ENCODE peak calls at places on chromosomes 16 and 17, in five cellular contexts. One of them, this sample, is unnamed.
A peak's percentile ranks its signal among the peaks of the same experiment; 100 is the strongest.

GRCh38 chr16:66459878-66460277 is 32.8 kb downstream of the BEAN1 start:
- DNase-seq in GM13976: no peak
- DNase-seq in thoracic aorta: no peak
- DNase-seq in ELF-1: peak; percentile 49
- DNase-seq in CD4-positive, alpha-beta memory T cell: no peak
- DNase-seq in this sample: no peak

GRCh38 chr16:72811188-72811720 is 236.7 kb downstream of the ZFHX3 start:
- DNase-seq in GM13976: no peak
- DNase-seq in thoracic aorta: no peak
- DNase-seq in ELF-1: no peak
- DNase-seq in CD4-positive, alpha-beta memory T cell: no peak
- DNase-seq in this sample: no peak

GRCh38 chr17:82879241-82879640 is 39.4 kb upstream of the ZNF750 start:
- DNase-seq in GM13976: no peak
- DNase-seq in thoracic aorta: no peak
- DNase-seq in ELF-1: no peak
- DNase-seq in CD4-positive, alpha-beta memory T cell: no peak
- DNase-seq in this sample: no peak

GRCh38 chr16:86498661-86499493 is 11.4 kb upstream of the FOXF1 start:
- DNase-seq in GM13976: no peak
- DNase-seq in thoracic aorta: no peak
- DNase-seq in ELF-1: no peak
- DNase-seq in CD4-positive, alpha-beta memory T cell: no peak
- DNase-seq in this sample: no peak

GRCh38 chr17:57357392-57357784 is 101.1 kb downstream of the MSI2 start:
- DNase-seq in GM13976: no peak
- DNase-seq in thoracic aorta: no peak
- DNase-seq in ELF-1: no peak
- DNase-seq in CD4-positive, alpha-beta memory T cell: no peak
- DNase-seq in this sample: peak; percentile 39

GRCh38 chr17:7258731-7259554 is 3.3 kb downstream of the CLDN7 start:
- DNase-seq in GM13976: no peak
- DNase-seq in thoracic aorta: no peak
- DNase-seq in ELF-1: no peak
- DNase-seq in CD4-positive, alpha-beta memory T cell: no peak
- DNase-seq in this sample: no peak

GRCh38 chr16:12661656-12662172 is 142.0 kb downstream of the CPPED1 start:
- DNase-seq in GM13976: no peak
- DNase-seq in thoracic aorta: no peak
- DNase-seq in ELF-1: peak; percentile 88
- DNase-seq in CD4-positive, alpha-beta memory T cell: no peak
- DNase-seq in this sample: no peak

GRCh38 chr16:57092786-57093301 is 461 bp downstream of the CPNE2 start:
- DNase-seq in GM13976: peak; percentile 84
- DNase-seq in thoracic aorta: no peak
- DNase-seq in ELF-1: no peak
- DNase-seq in CD4-positive, alpha-beta memory T cell: peak; percentile 48
- DNase-seq in this sample: peak; percentile 32

GRCh38 chr17:27529230-27529796 is 73.1 kb downstream of the KSR1 start:
- DNase-seq in GM13976: no peak
- DNase-seq in thoracic aorta: no peak
- DNase-seq in ELF-1: no peak
- DNase-seq in CD4-positive, alpha-beta memory T cell: no peak
- DNase-seq in this sample: no peak

GRCh38 chr16:26614102-26614864 is 452.4 kb upstream of the C16orf82 start:
- DNase-seq in GM13976: no peak
- DNase-seq in thoracic aorta: no peak
- DNase-seq in ELF-1: no peak
- DNase-seq in CD4-positive, alpha-beta memory T cell: no peak
- DNase-seq in this sample: no peak

GRCh38 chr16:85750827-85751641 is at the start of gene C16orf74:
- DNase-seq in GM13976: peak; percentile 83
- DNase-seq in thoracic aorta: no peak
- DNase-seq in ELF-1: no peak
- DNase-seq in CD4-positive, alpha-beta memory T cell: no peak
- DNase-seq in this sample: no peak

GRCh38 chr17:79919164-79919585 is 79.9 kb upstream of the CBX4 start:
- DNase-seq in GM13976: no peak
- DNase-seq in thoracic aorta: peak; percentile 57
- DNase-seq in ELF-1: no peak
- DNase-seq in CD4-positive, alpha-beta memory T cell: no peak
- DNase-seq in this sample: no peak

GRCh38 chr16:80285089-80285488 is 255.7 kb upstream of the DYNLRB2 start:
- DNase-seq in GM13976: no peak
- DNase-seq in thoracic aorta: no peak
- DNase-seq in ELF-1: no peak
- DNase-seq in CD4-positive, alpha-beta memory T cell: no peak
- DNase-seq in this sample: no peak

GRCh38 chr16:82639666-82640336 is 13.0 kb downstream of the CDH13 start:
- DNase-seq in GM13976: peak; percentile 64
- DNase-seq in thoracic aorta: no peak
- DNase-seq in ELF-1: peak; percentile 67
- DNase-seq in CD4-positive, alpha-beta memory T cell: no peak
- DNase-seq in this sample: no peak

GRCh38 chr17:78401246-78401645 is 22.8 kb downstream of the PGS1 start:
- DNase-seq in GM13976: no peak
- DNase-seq in thoracic aorta: no peak
- DNase-seq in ELF-1: peak; percentile 40
- DNase-seq in CD4-positive, alpha-beta memory T cell: no peak
- DNase-seq in this sample: no peak

GRCh38 chr16:61823326-61823725 is 212.9 kb downstream of the CDH8 start:
- DNase-seq in GM13976: no peak
- DNase-seq in thoracic aorta: no peak
- DNase-seq in ELF-1: no peak
- DNase-seq in CD4-positive, alpha-beta memory T cell: no peak
- DNase-seq in this sample: no peak

GRCh38 chr16:87443031-87443430 is 49.8 kb downstream of the ZCCHC14 start:
- DNase-seq in GM13976: no peak
- DNase-seq in thoracic aorta: no peak
- DNase-seq in ELF-1: no peak
- DNase-seq in CD4-positive, alpha-beta memory T cell: no peak
- DNase-seq in this sample: no peak

GRCh38 chr17:80819422-80820164 is 172.0 kb upstream of the CHMP6 start:
- DNase-seq in GM13976: no peak
- DNase-seq in thoracic aorta: no peak
- DNase-seq in ELF-1: no peak
- DNase-seq in CD4-positive, alpha-beta memory T cell: no peak
- DNase-seq in this sample: no peak

GRCh38 chr16:10923650-10924214 is 18.5 kb downstream of the DEXI start:
- DNase-seq in GM13976: no peak
- DNase-seq in thoracic aorta: peak; percentile 31
- DNase-seq in ELF-1: no peak
- DNase-seq in CD4-positive, alpha-beta memory T cell: no peak
- DNase-seq in this sample: peak; percentile 68

GRCh38 chr17:27466376-27466747 is 10.1 kb downstream of the KSR1 start:
- DNase-seq in GM13976: no peak
- DNase-seq in thoracic aorta: no peak
- DNase-seq in ELF-1: no peak
- DNase-seq in CD4-positive, alpha-beta memory T cell: no peak
- DNase-seq in this sample: no peak

GRCh38 chr17:80449930-80450576 is 26.4 kb downstream of the NPTX1 start:
- DNase-seq in GM13976: no peak
- DNase-seq in thoracic aorta: no peak
- DNase-seq in ELF-1: no peak
- DNase-seq in CD4-positive, alpha-beta memory T cell: no peak
- DNase-seq in this sample: no peak

GRCh38 chr17:42547698-42548069 is 5.0 kb upstream of the HSD17B1 start:
- DNase-seq in GM13976: no peak
- DNase-seq in thoracic aorta: no peak
- DNase-seq in ELF-1: no peak
- DNase-seq in CD4-positive, alpha-beta memory T cell: no peak
- DNase-seq in this sample: no peak

GRCh38 chr16:74725641-74726040 is 25.0 kb upstream of the MLKL start:
- DNase-seq in GM13976: no peak
- DNase-seq in thoracic aorta: no peak
- DNase-seq in ELF-1: no peak
- DNase-seq in CD4-positive, alpha-beta memory T cell: no peak
- DNase-seq in this sample: no peak

GRCh38 chr16:28309811-28310311 is 17.5 kb downstream of the SBK1 start:
- DNase-seq in GM13976: no peak
- DNase-seq in thoracic aorta: no peak
- DNase-seq in ELF-1: no peak
- DNase-seq in CD4-positive, alpha-beta memory T cell: peak; percentile 88
- DNase-seq in this sample: no peak

GRCh38 chr17:64276961-64277505 is 14.0 kb upstream of the TEX2 start:
- DNase-seq in GM13976: no peak
- DNase-seq in thoracic aorta: no peak
- DNase-seq in ELF-1: peak; percentile 26
- DNase-seq in CD4-positive, alpha-beta memory T cell: no peak
- DNase-seq in this sample: no peak

GRCh38 chr17:76027159-76027839 is at the start of gene EVPL:
- DNase-seq in GM13976: no peak
- DNase-seq in thoracic aorta: no peak
- DNase-seq in ELF-1: peak; percentile 32
- DNase-seq in CD4-positive, alpha-beta memory T cell: no peak
- DNase-seq in this sample: no peak

GRCh38 chr17:38430316-38430715 is 2.1 kb downstream of the ARHGAP23 start:
- DNase-seq in GM13976: no peak
- DNase-seq in thoracic aorta: no peak
- DNase-seq in ELF-1: no peak
- DNase-seq in CD4-positive, alpha-beta memory T cell: no peak
- DNase-seq in this sample: no peak

GRCh38 chr17:56099649-56100048 is 53.6 kb upstream of the ANKFN1 start:
- DNase-seq in GM13976: no peak
- DNase-seq in thoracic aorta: no peak
- DNase-seq in ELF-1: no peak
- DNase-seq in CD4-positive, alpha-beta memory T cell: no peak
- DNase-seq in this sample: no peak

GRCh38 chr17:69175812-69176517 is 34.3 kb upstream of the ABCA6 start:
- DNase-seq in GM13976: no peak
- DNase-seq in thoracic aorta: no peak
- DNase-seq in ELF-1: no peak
- DNase-seq in CD4-positive, alpha-beta memory T cell: no peak
- DNase-seq in this sample: no peak

GRCh38 chr17:58316260-58316960 is 12.2 kb downstream of the TSPOAP1 start:
- DNase-seq in GM13976: no peak
- DNase-seq in thoracic aorta: no peak
- DNase-seq in ELF-1: no peak
- DNase-seq in CD4-positive, alpha-beta memory T cell: no peak
- DNase-seq in this sample: no peak

GRCh38 chr17:78391843-78392242 is 13.4 kb downstream of the PGS1 start:
- DNase-seq in GM13976: no peak
- DNase-seq in thoracic aorta: no peak
- DNase-seq in ELF-1: no peak
- DNase-seq in CD4-positive, alpha-beta memory T cell: no peak
- DNase-seq in this sample: no peak

GRCh38 chr17:45425984-45426413 is 6.7 kb downstream of the ARHGAP27 start:
- DNase-seq in GM13976: no peak
- DNase-seq in thoracic aorta: no peak
- DNase-seq in ELF-1: no peak
- DNase-seq in CD4-positive, alpha-beta memory T cell: no peak
- DNase-seq in this sample: no peak

GRCh38 chr16:84766978-84767773 is 52.6 kb upstream of the CRISPLD2 start:
- DNase-seq in GM13976: no peak
- DNase-seq in thoracic aorta: no peak
- DNase-seq in ELF-1: no peak
- DNase-seq in CD4-positive, alpha-beta memory T cell: no peak
- DNase-seq in this sample: no peak